ENCODE peak calls at places on chromosomes 1 and 21, in seven cellular contexts. One of them, this sample, is unnamed.

GRCh38 chr1:185720633-185721272 is 13.4 kb upstream of the HMCN1 start:
- DNase-seq in CD8-positive, alpha-beta T cell: no peak
- DNase-seq in small intestine: peak; percentile 25
- DNase-seq in IMR-90: peak; percentile 64
- DNase-seq in stomach: no peak
- DNase-seq in Caco-2: no peak
- DNase-seq in heart left ventricle: no peak
- DNase-seq in this sample: no peak

GRCh38 chr1:171344473-171344820 is 30.5 kb downstream of the FMO4 start:
- DNase-seq in IMR-90: no peak
- DNase-seq in heart left ventricle: no peak
- DNase-seq in Caco-2: no peak
- DNase-seq in small intestine: peak; percentile 93
- DNase-seq in stomach: no peak
- DNase-seq in CD8-positive, alpha-beta T cell: no peak
- DNase-seq in this sample: no peak

GRCh38 chr1:177913762-177914540 is 55.9 kb downstream of the SEC16B start:
- DNase-seq in small intestine: peak; percentile 59
- DNase-seq in stomach: peak; percentile 65
- DNase-seq in heart left ventricle: no peak
- DNase-seq in IMR-90: peak; percentile 63
- DNase-seq in CD8-positive, alpha-beta T cell: no peak
- DNase-seq in Caco-2: peak; percentile 50
- DNase-seq in this sample: no peak

GRCh38 chr1:94178896-94179295 is 57.9 kb upstream of the ABCA4 start:
- DNase-seq in stomach: no peak
- DNase-seq in small intestine: no peak
- DNase-seq in CD8-positive, alpha-beta T cell: no peak
- DNase-seq in IMR-90: no peak
- DNase-seq in Caco-2: no peak
- DNase-seq in heart left ventricle: no peak
- DNase-seq in this sample: no peak

GRCh38 chr1:78493456-78493855 is 2.7 kb downstream of the PTGFR start:
- DNase-seq in IMR-90: peak; percentile 37
- DNase-seq in CD8-positive, alpha-beta T cell: no peak
- DNase-seq in small intestine: no peak
- DNase-seq in heart left ventricle: no peak
- DNase-seq in stomach: no peak
- DNase-seq in Caco-2: no peak
- DNase-seq in this sample: no peak

GRCh38 chr1:116503535-116504307 is 67.1 kb downstream of the CD58 start:
- DNase-seq in IMR-90: no peak
- DNase-seq in CD8-positive, alpha-beta T cell: no peak
- DNase-seq in Caco-2: no peak
- DNase-seq in heart left ventricle: peak; percentile 76
- DNase-seq in stomach: no peak
- DNase-seq in small intestine: peak; percentile 57
- DNase-seq in this sample: no peak

GRCh38 chr1:226983998-226984364 is 43.9 kb downstream of the COQ8A start:
- DNase-seq in stomach: no peak
- DNase-seq in IMR-90: no peak
- DNase-seq in small intestine: no peak
- DNase-seq in CD8-positive, alpha-beta T cell: no peak
- DNase-seq in heart left ventricle: no peak
- DNase-seq in Caco-2: no peak
- DNase-seq in this sample: no peak

GRCh38 chr1:240190881-240191385 is 99.2 kb downstream of the FMN2 start:
- DNase-seq in small intestine: no peak
- DNase-seq in CD8-positive, alpha-beta T cell: no peak
- DNase-seq in IMR-90: peak; percentile 100
- DNase-seq in Caco-2: no peak
- DNase-seq in stomach: no peak
- DNase-seq in heart left ventricle: no peak
- DNase-seq in this sample: no peak

GRCh38 chr21:41361053-41361785 is 608 bp upstream of the MX2 start:
- DNase-seq in stomach: no peak
- DNase-seq in Caco-2: no peak
- DNase-seq in heart left ventricle: no peak
- DNase-seq in IMR-90: no peak
- DNase-seq in CD8-positive, alpha-beta T cell: no peak
- DNase-seq in small intestine: peak; percentile 86
- DNase-seq in this sample: no peak

GRCh38 chr21:26572668-26573381 is at the start of gene CYYR1:
- DNase-seq in IMR-90: no peak
- DNase-seq in Caco-2: no peak
- DNase-seq in stomach: no peak
- DNase-seq in heart left ventricle: peak; percentile 68
- DNase-seq in CD8-positive, alpha-beta T cell: no peak
- DNase-seq in small intestine: no peak
- DNase-seq in this sample: no peak

GRCh38 chr1:3674100-3675094 is 22.1 kb downstream of the TP73 start:
- DNase-seq in IMR-90: no peak
- DNase-seq in heart left ventricle: peak; percentile 54
- DNase-seq in stomach: no peak
- DNase-seq in Caco-2: peak; percentile 52
- DNase-seq in small intestine: peak; percentile 33
- DNase-seq in CD8-positive, alpha-beta T cell: no peak
- DNase-seq in this sample: no peak

GRCh38 chr21:27359141-27359540 is 392.3 kb upstream of the ADAMTS5 start:
- DNase-seq in CD8-positive, alpha-beta T cell: no peak
- DNase-seq in stomach: no peak
- DNase-seq in small intestine: no peak
- DNase-seq in IMR-90: peak; percentile 42
- DNase-seq in Caco-2: no peak
- DNase-seq in heart left ventricle: no peak
- DNase-seq in this sample: no peak

GRCh38 chr21:45011911-45012660 is 62.3 kb upstream of the ADARB1 start:
- DNase-seq in CD8-positive, alpha-beta T cell: no peak
- DNase-seq in stomach: no peak
- DNase-seq in Caco-2: peak; percentile 97
- DNase-seq in IMR-90: peak; percentile 94
- DNase-seq in heart left ventricle: peak; percentile 62
- DNase-seq in small intestine: no peak
- DNase-seq in this sample: no peak

GRCh38 chr1:21518774-21519455 is 9.7 kb downstream of the ALPL start:
- DNase-seq in IMR-90: no peak
- DNase-seq in heart left ventricle: no peak
- DNase-seq in small intestine: no peak
- DNase-seq in stomach: no peak
- DNase-seq in CD8-positive, alpha-beta T cell: no peak
- DNase-seq in Caco-2: no peak
- DNase-seq in this sample: no peak

GRCh38 chr1:191963286-191963685 is 195.0 kb upstream of the RGS18 start:
- DNase-seq in IMR-90: peak; percentile 59
- DNase-seq in small intestine: no peak
- DNase-seq in Caco-2: no peak
- DNase-seq in stomach: no peak
- DNase-seq in heart left ventricle: no peak
- DNase-seq in CD8-positive, alpha-beta T cell: no peak
- DNase-seq in this sample: no peak

GRCh38 chr1:59039551-59039950 is 255.7 kb upstream of the JUN start:
- DNase-seq in CD8-positive, alpha-beta T cell: no peak
- DNase-seq in small intestine: no peak
- DNase-seq in IMR-90: no peak
- DNase-seq in Caco-2: no peak
- DNase-seq in stomach: no peak
- DNase-seq in heart left ventricle: no peak
- DNase-seq in this sample: no peak
- H3K36me3 ChIP-seq in CD8-positive, alpha-beta T cell: no peaks in the 10 kb centered on the region
- H3K36me3 ChIP-seq in small intestine: no peaks in the 10 kb centered on the region
- H3K36me3 ChIP-seq in IMR-90: no peaks in the 10 kb centered on the region
- H3K36me3 ChIP-seq in Caco-2: no peaks in the 10 kb centered on the region
- H3K36me3 ChIP-seq in stomach: no peaks in the 10 kb centered on the region
- H3K36me3 ChIP-seq in heart left ventricle: no peaks in the 10 kb centered on the region
- H3K36me3 ChIP-seq in this sample: no peaks in the 10 kb centered on the region

GRCh38 chr1:51837243-51837642 is 41.3 kb downstream of the NRDC start:
- DNase-seq in stomach: no peak
- DNase-seq in IMR-90: no peak
- DNase-seq in heart left ventricle: no peak
- DNase-seq in small intestine: no peak
- DNase-seq in CD8-positive, alpha-beta T cell: no peak
- DNase-seq in Caco-2: no peak
- DNase-seq in this sample: no peak

GRCh38 chr1:51829058-51829457 is 49.5 kb downstream of the NRDC start:
- DNase-seq in CD8-positive, alpha-beta T cell: no peak
- DNase-seq in small intestine: no peak
- DNase-seq in Caco-2: no peak
- DNase-seq in heart left ventricle: no peak
- DNase-seq in IMR-90: no peak
- DNase-seq in stomach: no peak
- DNase-seq in this sample: no peak

GRCh38 chr1:51839094-51839493 is 39.4 kb downstream of the NRDC start:
- DNase-seq in CD8-positive, alpha-beta T cell: no peak
- DNase-seq in heart left ventricle: no peak
- DNase-seq in Caco-2: no peak
- DNase-seq in stomach: no peak
- DNase-seq in small intestine: no peak
- DNase-seq in IMR-90: no peak
- DNase-seq in this sample: no peak

DNA sequence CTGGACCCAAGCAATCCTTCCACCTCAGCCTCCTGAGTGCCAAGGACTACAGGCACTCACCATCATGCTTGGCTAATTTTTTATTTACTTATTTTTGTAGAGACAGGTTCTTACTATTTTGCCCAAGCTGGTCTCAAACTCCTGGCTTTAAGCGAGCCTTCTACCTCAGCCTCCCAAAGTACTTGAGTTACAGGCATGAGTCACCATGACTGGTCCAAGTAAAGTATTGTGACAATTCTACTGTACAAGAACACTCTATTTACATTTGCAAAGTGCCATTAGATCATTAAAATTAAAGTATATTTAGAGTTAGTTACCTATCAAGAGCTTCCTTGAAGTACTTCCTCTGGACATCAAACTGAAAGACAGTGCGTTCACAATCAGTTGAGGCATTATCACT is 44.8 kb downstream of the NRDC start:
- DNase-seq in heart left ventricle: no peak
- DNase-seq in IMR-90: peak; percentile 32
- DNase-seq in CD8-positive, alpha-beta T cell: no peak
- DNase-seq in stomach: no peak
- DNase-seq in small intestine: no peak
- DNase-seq in Caco-2: no peak
- DNase-seq in this sample: no peak
- H3K36me3 ChIP-seq in heart left ventricle: peaks cover 94% of the 10 kb centered on the region
- H3K36me3 ChIP-seq in IMR-90: peaks cover 24% of the 10 kb centered on the region
- H3K36me3 ChIP-seq in CD8-positive, alpha-beta T cell: peaks cover 9% of the 10 kb centered on the region
- H3K36me3 ChIP-seq in stomach: peaks cover 85% of the 10 kb centered on the region
- H3K36me3 ChIP-seq in small intestine: peaks cover 2% of the 10 kb centered on the region
- H3K36me3 ChIP-seq in Caco-2: no peaks in the 10 kb centered on the region
- H3K36me3 ChIP-seq in this sample: no peaks in the 10 kb centered on the region

GRCh38 chr21:33246963-33247362 is 17.2 kb downstream of the IFNAR2 start:
- DNase-seq in IMR-90: no peak
- DNase-seq in Caco-2: no peak
- DNase-seq in small intestine: no peak
- DNase-seq in CD8-positive, alpha-beta T cell: no peak
- DNase-seq in heart left ventricle: no peak
- DNase-seq in stomach: no peak
- DNase-seq in this sample: no peak

GRCh38 chr21:33244082-33244780 is 14.5 kb downstream of the IFNAR2 start:
- DNase-seq in heart left ventricle: no peak
- DNase-seq in IMR-90: no peak
- DNase-seq in Caco-2: no peak
- DNase-seq in stomach: no peak
- DNase-seq in small intestine: no peak
- DNase-seq in CD8-positive, alpha-beta T cell: no peak
- DNase-seq in this sample: no peak

GRCh38 chr21:33246506-33246905 is 16.8 kb downstream of the IFNAR2 start:
- DNase-seq in heart left ventricle: no peak
- DNase-seq in CD8-positive, alpha-beta T cell: no peak
- DNase-seq in Caco-2: no peak
- DNase-seq in IMR-90: no peak
- DNase-seq in small intestine: no peak
- DNase-seq in stomach: no peak
- DNase-seq in this sample: no peak

GRCh38 chr21:33244781-33245105 is 15.0 kb downstream of the IFNAR2 start:
- DNase-seq in CD8-positive, alpha-beta T cell: no peak
- DNase-seq in IMR-90: no peak
- DNase-seq in heart left ventricle: no peak
- DNase-seq in small intestine: no peak
- DNase-seq in Caco-2: no peak
- DNase-seq in stomach: no peak
- DNase-seq in this sample: no peak

DNA sequence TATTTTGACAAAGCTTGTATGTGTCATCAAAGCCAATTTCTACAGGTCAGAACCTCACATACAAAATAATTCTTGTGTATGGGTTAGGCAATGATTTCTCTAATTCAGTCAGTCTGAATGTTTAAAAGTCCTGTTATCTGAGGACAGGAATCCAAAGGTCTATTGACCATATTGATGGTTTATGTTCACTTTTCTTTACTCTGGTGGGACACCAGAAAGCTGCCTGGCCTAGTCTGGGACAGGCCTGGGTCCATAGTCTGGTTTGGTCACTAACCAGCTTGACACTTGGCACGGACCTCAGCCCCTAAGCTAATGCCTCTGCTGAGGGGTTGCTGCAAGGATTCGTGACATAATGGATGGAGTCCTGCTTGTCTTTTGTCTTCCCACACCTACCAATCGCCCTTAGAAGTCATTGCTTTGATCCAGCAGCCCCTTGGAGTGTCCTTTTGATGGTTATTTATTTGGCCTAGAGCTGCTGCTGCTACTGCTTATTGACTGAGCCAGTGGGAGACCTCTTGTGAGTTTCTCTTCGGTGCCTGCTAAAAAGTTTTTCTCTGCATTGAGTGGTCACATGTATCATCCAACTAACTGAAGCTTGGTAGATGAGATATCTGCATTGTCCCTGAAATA is 15.7 kb downstream of the IFNAR2 start:
- DNase-seq in IMR-90: no peak
- DNase-seq in stomach: no peak
- DNase-seq in small intestine: no peak
- DNase-seq in heart left ventricle: no peak
- DNase-seq in Caco-2: no peak
- DNase-seq in CD8-positive, alpha-beta T cell: no peak
- DNase-seq in this sample: no peak
- H3K36me3 ChIP-seq in IMR-90: peaks cover 36% of the 10 kb centered on the region
- H3K36me3 ChIP-seq in stomach: peaks cover 65% of the 10 kb centered on the region
- H3K36me3 ChIP-seq in small intestine: peaks cover 7% of the 10 kb centered on the region
- H3K36me3 ChIP-seq in heart left ventricle: peaks cover 66% of the 10 kb centered on the region
- H3K36me3 ChIP-seq in Caco-2: no peaks in the 10 kb centered on the region
- H3K36me3 ChIP-seq in CD8-positive, alpha-beta T cell: peaks cover 41% of the 10 kb centered on the region
- H3K36me3 ChIP-seq in this sample: peaks cover 24% of the 10 kb centered on the region

GRCh38 chr1:156547982-156548381 is 24.4 kb downstream of the IQGAP3 start:
- DNase-seq in CD8-positive, alpha-beta T cell: no peak
- DNase-seq in IMR-90: no peak
- DNase-seq in Caco-2: no peak
- DNase-seq in stomach: no peak
- DNase-seq in small intestine: no peak
- DNase-seq in heart left ventricle: no peak
- DNase-seq in this sample: no peak

GRCh38 chr1:156546267-156546666 is 26.1 kb downstream of the IQGAP3 start:
- DNase-seq in CD8-positive, alpha-beta T cell: no peak
- DNase-seq in stomach: no peak
- DNase-seq in small intestine: no peak
- DNase-seq in heart left ventricle: no peak
- DNase-seq in Caco-2: no peak
- DNase-seq in IMR-90: no peak
- DNase-seq in this sample: no peak

GRCh38 chr1:156547434-156547833 is 24.9 kb downstream of the IQGAP3 start:
- DNase-seq in Caco-2: no peak
- DNase-seq in stomach: no peak
- DNase-seq in heart left ventricle: no peak
- DNase-seq in IMR-90: no peak
- DNase-seq in CD8-positive, alpha-beta T cell: no peak
- DNase-seq in small intestine: no peak
- DNase-seq in this sample: no peak

GRCh38 chr1:156543066-156543465 is 29.3 kb downstream of the IQGAP3 start:
- DNase-seq in IMR-90: no peak
- DNase-seq in stomach: no peak
- DNase-seq in small intestine: no peak
- DNase-seq in CD8-positive, alpha-beta T cell: no peak
- DNase-seq in Caco-2: no peak
- DNase-seq in heart left ventricle: no peak
- DNase-seq in this sample: no peak

GRCh38 chr1:156544592-156545102 is 27.7 kb downstream of the IQGAP3 start:
- DNase-seq in IMR-90: no peak
- DNase-seq in heart left ventricle: no peak
- DNase-seq in stomach: no peak
- DNase-seq in small intestine: no peak
- DNase-seq in Caco-2: no peak
- DNase-seq in CD8-positive, alpha-beta T cell: no peak
- DNase-seq in this sample: no peak
- H3K36me3 ChIP-seq in IMR-90: peaks cover 17% of the 10 kb centered on the region
- H3K36me3 ChIP-seq in heart left ventricle: no peaks in the 10 kb centered on the region
- H3K36me3 ChIP-seq in stomach: no peaks in the 10 kb centered on the region
- H3K36me3 ChIP-seq in small intestine: no peaks in the 10 kb centered on the region
- H3K36me3 ChIP-seq in Caco-2: peaks cover 2% of the 10 kb centered on the region
- H3K36me3 ChIP-seq in CD8-positive, alpha-beta T cell: no peaks in the 10 kb centered on the region
- H3K36me3 ChIP-seq in this sample: no peaks in the 10 kb centered on the region